ENCODE peak calls at places on chromosomes 11 and 22, in five cellular contexts. One of them, this sample, is unnamed.

GRCh38 chr11:119422505-119423416 is at the start of gene THY1:
- DNase-seq in caudate nucleus: peak; percentile 59
- DNase-seq in NCI-H510A treated with DMSO at 0.1 percent for 48 hours: no peak
- DNase-seq in brain microvascular endothelial cell: no peak
- DNase-seq in stimulated activated CD8-positive, alpha-beta memory T cell treated with anti-CD3 and anti-CD28 coated beads, Interleukin-2, amount 100 ng/mL, for 48 hours: no peak
- DNase-seq in this sample: no peak

GRCh38 chr11:131579932-131580387 is 209.5 kb downstream of the NTM start:
- DNase-seq in brain microvascular endothelial cell: peak; percentile 52
- DNase-seq in NCI-H510A treated with DMSO at 0.1 percent for 48 hours: no peak
- DNase-seq in caudate nucleus: no peak
- DNase-seq in stimulated activated CD8-positive, alpha-beta memory T cell treated with anti-CD3 and anti-CD28 coated beads, Interleukin-2, amount 100 ng/mL, for 48 hours: no peak
- DNase-seq in this sample: peak; percentile 89

GRCh38 chr11:86978247-86978646 is 23.1 kb upstream of the FZD4 start:
- DNase-seq in NCI-H510A treated with DMSO at 0.1 percent for 48 hours: no peak
- DNase-seq in caudate nucleus: no peak
- DNase-seq in stimulated activated CD8-positive, alpha-beta memory T cell treated with anti-CD3 and anti-CD28 coated beads, Interleukin-2, amount 100 ng/mL, for 48 hours: no peak
- DNase-seq in brain microvascular endothelial cell: no peak
- DNase-seq in this sample: no peak

GRCh38 chr22:41288245-41288946 is 2.4 kb upstream of the RANGAP1 start:
- DNase-seq in NCI-H510A treated with DMSO at 0.1 percent for 48 hours: peak; percentile 58
- DNase-seq in caudate nucleus: no peak
- DNase-seq in stimulated activated CD8-positive, alpha-beta memory T cell treated with anti-CD3 and anti-CD28 coated beads, Interleukin-2, amount 100 ng/mL, for 48 hours: no peak
- DNase-seq in brain microvascular endothelial cell: peak; percentile 53
- DNase-seq in this sample: peak; percentile 70

GRCh38 chr11:118914178-118914918 is 11.4 kb downstream of the BCL9L start:
- DNase-seq in stimulated activated CD8-positive, alpha-beta memory T cell treated with anti-CD3 and anti-CD28 coated beads, Interleukin-2, amount 100 ng/mL, for 48 hours: peak; percentile 58
- DNase-seq in brain microvascular endothelial cell: no peak
- DNase-seq in caudate nucleus: no peak
- DNase-seq in NCI-H510A treated with DMSO at 0.1 percent for 48 hours: no peak
- DNase-seq in this sample: peak; percentile 48

GRCh38 chr11:117415358-117415896 is 87.8 kb downstream of the CEP164 start:
- DNase-seq in caudate nucleus: no peak
- DNase-seq in NCI-H510A treated with DMSO at 0.1 percent for 48 hours: no peak
- DNase-seq in brain microvascular endothelial cell: no peak
- DNase-seq in stimulated activated CD8-positive, alpha-beta memory T cell treated with anti-CD3 and anti-CD28 coated beads, Interleukin-2, amount 100 ng/mL, for 48 hours: no peak
- DNase-seq in this sample: no peak

GRCh38 chr11:46112961-46113617 is 8.2 kb downstream of the PHF21A start:
- DNase-seq in brain microvascular endothelial cell: peak; percentile 54
- DNase-seq in caudate nucleus: no peak
- DNase-seq in stimulated activated CD8-positive, alpha-beta memory T cell treated with anti-CD3 and anti-CD28 coated beads, Interleukin-2, amount 100 ng/mL, for 48 hours: no peak
- DNase-seq in NCI-H510A treated with DMSO at 0.1 percent for 48 hours: no peak
- DNase-seq in this sample: peak; percentile 74

GRCh38 chr22:32409977-32410376 is 2.1 kb downstream of the RTCB start:
- DNase-seq in brain microvascular endothelial cell: no peak
- DNase-seq in caudate nucleus: no peak
- DNase-seq in stimulated activated CD8-positive, alpha-beta memory T cell treated with anti-CD3 and anti-CD28 coated beads, Interleukin-2, amount 100 ng/mL, for 48 hours: no peak
- DNase-seq in NCI-H510A treated with DMSO at 0.1 percent for 48 hours: no peak
- DNase-seq in this sample: no peak

GRCh38 chr11:119207300-119207570 is 1.1 kb downstream of the CBL start:
- DNase-seq in stimulated activated CD8-positive, alpha-beta memory T cell treated with anti-CD3 and anti-CD28 coated beads, Interleukin-2, amount 100 ng/mL, for 48 hours: no peak
- DNase-seq in NCI-H510A treated with DMSO at 0.1 percent for 48 hours: no peak
- DNase-seq in brain microvascular endothelial cell: no peak
- DNase-seq in caudate nucleus: no peak
- DNase-seq in this sample: no peak

GRCh38 chr11:72951193-72951592 is 137.0 kb downstream of the ATG16L2 start:
- DNase-seq in brain microvascular endothelial cell: no peak
- DNase-seq in stimulated activated CD8-positive, alpha-beta memory T cell treated with anti-CD3 and anti-CD28 coated beads, Interleukin-2, amount 100 ng/mL, for 48 hours: no peak
- DNase-seq in caudate nucleus: no peak
- DNase-seq in NCI-H510A treated with DMSO at 0.1 percent for 48 hours: no peak
- DNase-seq in this sample: no peak

GRCh38 chr11:69970785-69971535 is 107.2 kb upstream of the ANO1 start:
- DNase-seq in brain microvascular endothelial cell: no peak
- DNase-seq in stimulated activated CD8-positive, alpha-beta memory T cell treated with anti-CD3 and anti-CD28 coated beads, Interleukin-2, amount 100 ng/mL, for 48 hours: no peak
- DNase-seq in caudate nucleus: no peak
- DNase-seq in NCI-H510A treated with DMSO at 0.1 percent for 48 hours: no peak
- DNase-seq in this sample: no peak

This sample was measured in H4.